ENCODE peak calls at places on chromosomes 12 and 14, in four cellular contexts. One of them, this sample, is unnamed.
A peak's percentile ranks its signal among the peaks of the same experiment; 100 is the strongest.

GRCh38 chr12:127984386-127985055 is 282.4 kb upstream of the TMEM132C start:
- DNase-seq in keratinocyte: no peak
- DNase-seq in HL-60: no peak
- DNase-seq in transverse colon: no peak
- DNase-seq in this sample: no peak

GRCh38 chr12:57226588-57227314 is 2.8 kb upstream of the SHMT2 start:
- DNase-seq in keratinocyte: no peak
- DNase-seq in HL-60: no peak
- DNase-seq in transverse colon: no peak
- DNase-seq in this sample: no peak

GRCh38 chr14:104096318-104096717 is 10.8 kb downstream of the ASPG start:
- DNase-seq in keratinocyte: no peak
- DNase-seq in HL-60: no peak
- DNase-seq in transverse colon: no peak
- DNase-seq in this sample: no peak

GRCh38 chr14:77144412-77145115 is 3.0 kb upstream of the ZDHHC22 start:
- DNase-seq in keratinocyte: no peak
- DNase-seq in HL-60: no peak
- DNase-seq in transverse colon: no peak
- DNase-seq in this sample: no peak

GRCh38 chr12:58206876-58207275 is 265.5 kb downstream of the ATP23 start:
- DNase-seq in keratinocyte: no peak
- DNase-seq in HL-60: no peak
- DNase-seq in transverse colon: no peak
- DNase-seq in this sample: no peak

GRCh38 chr14:20429801-20430669 is 5.9 kb downstream of the KLHL33 start:
- DNase-seq in keratinocyte: no peak
- DNase-seq in HL-60: no peak
- DNase-seq in transverse colon: peak; percentile 60
- DNase-seq in this sample: no peak

GRCh38 chr14:29627141-29627540 is 300.5 kb downstream of the PRKD1 start:
- DNase-seq in keratinocyte: no peak
- DNase-seq in HL-60: no peak
- DNase-seq in transverse colon: no peak
- DNase-seq in this sample: peak; percentile 6

GRCh38 chr14:26589998-26590397 is 7.8 kb downstream of the NOVA1 start:
- DNase-seq in keratinocyte: no peak
- DNase-seq in HL-60: no peak
- DNase-seq in transverse colon: no peak
- DNase-seq in this sample: no peak

GRCh38 chr12:92650228-92650822 is 52.5 kb upstream of the PLEKHG7 start:
- DNase-seq in keratinocyte: no peak
- DNase-seq in HL-60: no peak
- DNase-seq in transverse colon: no peak
- DNase-seq in this sample: no peak

GRCh38 chr12:3698218-3698974 is 54.5 kb downstream of the CRACR2A start:
- DNase-seq in keratinocyte: peak; percentile 33
- DNase-seq in HL-60: no peak
- DNase-seq in transverse colon: no peak
- DNase-seq in this sample: peak; percentile 31

GRCh38 chr12:31471823-31472222 is 119.1 kb downstream of the DENND5B start:
- DNase-seq in keratinocyte: no peak
- DNase-seq in HL-60: no peak
- DNase-seq in transverse colon: no peak
- DNase-seq in this sample: peak; percentile 45

GRCh38 chr14:36915089-36915488 is 253.4 kb downstream of the PAX9 start:
- DNase-seq in keratinocyte: no peak
- DNase-seq in HL-60: no peak
- DNase-seq in transverse colon: no peak
- DNase-seq in this sample: no peak

GRCh38 chr14:23086565-23086964 is 8.4 kb downstream of the ACIN1 start:
- DNase-seq in keratinocyte: no peak
- DNase-seq in HL-60: no peak
- DNase-seq in transverse colon: no peak
- DNase-seq in this sample: no peak

GRCh38 chr12:123939716-123940626 is 32.7 kb downstream of the CCDC92 start:
- DNase-seq in keratinocyte: no peak
- DNase-seq in HL-60: no peak
- DNase-seq in transverse colon: no peak
- DNase-seq in this sample: no peak
- H3K27ac ChIP-seq in keratinocyte: no peak overlapping the region
- H3K27ac ChIP-seq in HL-60: no peak overlapping the region
- H3K27ac ChIP-seq in transverse colon: no peak overlapping the region
- H3K27ac ChIP-seq in this sample: no peak overlapping the region

GRCh38 chr14:80776186-80776585 is 165.4 kb downstream of the CEP128 start:
- DNase-seq in keratinocyte: no peak
- DNase-seq in HL-60: no peak
- DNase-seq in transverse colon: no peak
- DNase-seq in this sample: no peak
- H3K27ac ChIP-seq in keratinocyte: no peak overlapping the region
- H3K27ac ChIP-seq in HL-60: no peak overlapping the region
- H3K27ac ChIP-seq in transverse colon: no peak overlapping the region
- H3K27ac ChIP-seq in this sample: no peak overlapping the region

DNA sequence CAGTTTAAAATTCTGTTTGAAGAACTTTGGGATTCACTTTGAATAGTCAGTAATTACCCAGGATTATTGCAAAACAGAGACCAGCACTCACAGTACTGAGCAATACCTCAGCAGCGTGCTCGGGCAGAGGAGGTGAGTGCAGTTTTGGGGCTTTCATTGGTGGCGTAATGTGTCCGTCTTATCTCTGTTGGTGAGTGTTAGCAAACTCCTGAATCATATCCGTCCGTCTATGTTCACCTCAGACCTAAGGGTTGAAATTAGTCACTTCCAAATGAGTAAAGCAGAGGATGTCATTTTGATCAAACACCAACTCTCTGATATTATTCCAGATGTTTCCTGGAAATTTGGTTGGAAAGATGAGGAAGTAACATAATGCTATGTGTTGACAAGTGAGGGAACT is 82.8 kb downstream of the BORCS5 start:
- DNase-seq in keratinocyte: peak; percentile 33
- DNase-seq in HL-60: peak; percentile 89
- DNase-seq in transverse colon: no peak
- DNase-seq in this sample: peak; percentile 94
- H3K27ac ChIP-seq in keratinocyte: peak overlapping the region; percentile 62
- H3K27ac ChIP-seq in HL-60: peak overlapping the region; percentile 54
- H3K27ac ChIP-seq in transverse colon: no peak overlapping the region
- H3K27ac ChIP-seq in this sample: peak overlapping the region; percentile 29

GRCh38 chr12:113932411-113933196 is 33.5 kb downstream of the RBM19 start:
- DNase-seq in keratinocyte: no peak
- DNase-seq in HL-60: no peak
- DNase-seq in transverse colon: no peak
- DNase-seq in this sample: no peak
- H3K27ac ChIP-seq in keratinocyte: no peak overlapping the region
- H3K27ac ChIP-seq in HL-60: no peak overlapping the region
- H3K27ac ChIP-seq in transverse colon: no peak overlapping the region
- H3K27ac ChIP-seq in this sample: no peak overlapping the region

GRCh38 chr12:9113296-9113986 is 2.3 kb downstream of the A2M start:
- DNase-seq in keratinocyte: no peak
- DNase-seq in HL-60: no peak
- DNase-seq in transverse colon: no peak
- DNase-seq in this sample: no peak
- H3K27ac ChIP-seq in keratinocyte: no peak overlapping the region
- H3K27ac ChIP-seq in HL-60: no peak overlapping the region
- H3K27ac ChIP-seq in transverse colon: peak overlapping the region; percentile 49
- H3K27ac ChIP-seq in this sample: no peak overlapping the region